ENCODE peak calls at places on chromosomes 5 and 9, in nine cellular contexts. F is sigmoid colon, X is Panc1, M is transverse colon, A is breast epithelium, H is HCT116, W is stomach, B is vagina, L is spleen. Y is an unnamed sample.
A peak's percentile ranks its signal among the peaks of the same experiment; 100 is the strongest.

GRCh38 chr9:81395301-81396054 is 293.9 kb downstream of the TLE1 start:
- DNase-seq in F (no peak), X (no peak), M (no peak), A (no peak), H (no peak), W (no peak), B (no peak), L (no peak), Y (no peak)

GRCh38 chr5:172106511-172107356 is 81.3 kb downstream of the STK10 start:
- DNase-seq in F (peak; percentile 78), X (peak; percentile 33), M (peak; percentile 55), A (no peak), H (no peak), W (peak; percentile 59), B (no peak), L (peak; percentile 89), Y (no peak)

GRCh38 chr5:17156463-17156862 is 61.0 kb upstream of the BASP1 start:
- DNase-seq in F (no peak), X (no peak), M (no peak), A (no peak), H (no peak), W (no peak), B (no peak), L (no peak), Y (no peak)

GRCh38 chr5:87368601-87369000 is 44.1 kb downstream of the CCNH start:
- DNase-seq in F (no peak), X (no peak), M (no peak), A (no peak), H (no peak), W (no peak), B (no peak), L (no peak), Y (no peak)

GRCh38 chr5:175663191-175664184 is 5.6 kb downstream of the HRH2 start:
- DNase-seq in F (no peak), X (no peak), M (no peak), A (no peak), H (no peak), W (peak; percentile 56), B (no peak), L (no peak), Y (no peak)

GRCh38 chr5:147530801-147531389 is 21.0 kb upstream of the DPYSL3 start:
- DNase-seq in F (no peak), X (no peak), M (no peak), A (no peak), H (no peak), W (no peak), B (no peak), L (no peak), Y (no peak)

GRCh38 chr9:75265525-75265972 is 177.2 kb downstream of the OSTF1 start:
- DNase-seq in F (no peak), X (peak; percentile 5), M (peak; percentile 54), A (no peak), H (peak; percentile 15), W (peak; percentile 38), B (no peak), L (no peak), Y (no peak)

GRCh38 chr5:172802013-172802584 is 31.1 kb upstream of the DUSP1 start:
- DNase-seq in F (no peak), X (no peak), M (no peak), A (no peak), H (no peak), W (no peak), B (no peak), L (no peak), Y (no peak)

DNA sequence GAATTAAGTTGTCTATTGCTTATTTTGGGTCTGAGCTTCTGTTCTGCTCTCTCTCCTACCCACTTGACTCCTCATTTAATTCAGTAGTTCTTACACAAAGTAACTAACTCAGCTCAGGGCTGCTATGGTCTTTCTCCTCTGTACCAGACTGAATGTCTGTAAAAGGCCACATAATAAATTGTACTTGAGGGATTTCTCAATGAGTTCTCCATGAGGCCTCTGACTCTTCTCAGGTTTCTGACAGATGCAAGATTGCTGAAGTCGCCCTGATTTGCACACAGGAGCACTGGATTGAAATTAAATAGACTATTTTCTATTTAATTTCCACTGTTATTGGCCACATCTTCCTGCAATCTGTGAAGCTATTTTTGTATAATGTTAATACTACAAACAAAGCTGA is 2.9 kb downstream of the IQGAP2 start:
- DNase-seq in F (no peak), X (no peak), M (no peak), A (no peak), H (no peak), W (no peak), B (no peak), L (no peak), Y (no peak)
- H3K4me1 ChIP-seq in F (peaks cover 9% of the 10 kb centered on the region), X (no peaks in the 10 kb centered on the region), M (no peaks in the 10 kb centered on the region), A (no peaks in the 10 kb centered on the region), H (peaks cover 5% of the 10 kb centered on the region), W (peaks cover 6% of the 10 kb centered on the region), B (peaks cover 17% of the 10 kb centered on the region), L (peaks cover 13% of the 10 kb centered on the region), Y (peaks cover 28% of the 10 kb centered on the region)

GRCh38 chr9:38622961-38623360 is 2.6 kb upstream of the ANKRD18A start:
- DNase-seq in F (no peak), X (no peak), M (no peak), A (no peak), H (no peak), W (no peak), B (no peak), L (no peak), Y (no peak)

GRCh38 chr9:38622083-38622674 is 1.8 kb upstream of the ANKRD18A start:
- DNase-seq in F (no peak), X (no peak), M (peak; percentile 30), A (no peak), H (no peak), W (no peak), B (no peak), L (peak; percentile 82), Y (peak; percentile 17)

GRCh38 chr9:38619556-38620447 is 594 bp downstream of the ANKRD18A start:
- DNase-seq in F (no peak), X (no peak), M (peak; percentile 46), A (no peak), H (no peak), W (no peak), B (no peak), L (peak; percentile 80), Y (no peak)

GRCh38 chr9:38621434-38622082 is 1.2 kb upstream of the ANKRD18A start:
- DNase-seq in F (peak; percentile 60), X (no peak), M (peak; percentile 40), A (no peak), H (no peak), W (peak; percentile 34), B (no peak), L (peak; percentile 86), Y (peak; percentile 91)

GRCh38 chr9:38620483-38621433 is at the start of gene ANKRD18A:
- DNase-seq in F (peak; percentile 72), X (peak; percentile 61), M (peak; percentile 90), A (peak; percentile 66), H (peak; percentile 83), W (peak; percentile 92), B (no peak), L (peak; percentile 90), Y (no peak)
- TF ChIP-seq POLR2AphosphoS5 in F (no peak), X (no peak), M (peak; percentile 16), A (no peak), H (peak; percentile 77), W (peak; percentile 37), B (no peak), L (no peak), Y (no peak)

GRCh38 chr5:95735436-95735835 is 4.3 kb downstream of the RHOBTB3 start:
- DNase-seq in F (no peak), X (no peak), M (no peak), A (no peak), H (no peak), W (no peak), B (no peak), L (no peak), Y (no peak)

GRCh38 chr5:95734156-95734555 is 3.0 kb downstream of the RHOBTB3 start:
- DNase-seq in F (no peak), X (no peak), M (no peak), A (no peak), H (no peak), W (no peak), B (no peak), L (no peak), Y (no peak)

GRCh38 chr5:95731571-95732554 is 727 bp downstream of the RHOBTB3 start:
- DNase-seq in F (peak; percentile 80), X (no peak), M (peak; percentile 56), A (no peak), H (no peak), W (peak; percentile 51), B (no peak), L (peak; percentile 89), Y (no peak)

GRCh38 chr5:95733100-95733499 is 2.0 kb downstream of the RHOBTB3 start:
- DNase-seq in F (no peak), X (no peak), M (no peak), A (no peak), H (no peak), W (no peak), B (no peak), L (no peak), Y (no peak)

GRCh38 chr5:95734916-95735315 is 3.8 kb downstream of the RHOBTB3 start:
- DNase-seq in F (no peak), X (no peak), M (no peak), A (no peak), H (no peak), W (no peak), B (no peak), L (no peak), Y (no peak)
- H3K4me1 ChIP-seq in F (peaks cover 31% of the 10 kb centered on the region), X (peaks cover 26% of the 10 kb centered on the region), M (no peaks in the 10 kb centered on the region), A (no peaks in the 10 kb centered on the region), H (peaks cover 13% of the 10 kb centered on the region), W (peaks cover 22% of the 10 kb centered on the region), B (peaks cover 12% of the 10 kb centered on the region), L (peaks cover 21% of the 10 kb centered on the region), Y (peaks cover 69% of the 10 kb centered on the region)

GRCh38 chr9:19156805-19157204 is 29.5 kb upstream of the PLIN2 start:
- DNase-seq in F (peak; percentile 68), X (no peak), M (no peak), A (no peak), H (no peak), W (no peak), B (no peak), L (peak; percentile 24), Y (no peak)

GRCh38 chr9:19156026-19156474 is 28.8 kb upstream of the PLIN2 start:
- DNase-seq in F (no peak), X (no peak), M (no peak), A (no peak), H (no peak), W (no peak), B (no peak), L (peak; percentile 43), Y (no peak)

GRCh38 chr9:19155106-19155999 is 28.1 kb upstream of the PLIN2 start:
- DNase-seq in F (no peak), X (no peak), M (no peak), A (no peak), H (no peak), W (no peak), B (no peak), L (peak; percentile 2), Y (no peak)

GRCh38 chr9:19151425-19152159 is 24.3 kb upstream of the PLIN2 start:
- DNase-seq in F (no peak), X (no peak), M (no peak), A (no peak), H (no peak), W (peak; percentile 30), B (no peak), L (no peak), Y (no peak)

GRCh38 chr9:19154135-19154612 is 26.9 kb upstream of the PLIN2 start:
- DNase-seq in F (peak; percentile 76), X (no peak), M (no peak), A (peak; percentile 46), H (no peak), W (no peak), B (peak; percentile 93), L (no peak), Y (no peak)
- TF ChIP-seq POLR2AphosphoS5 in F (no peak), X (no peak), M (no peak), A (peak; percentile 40), H (no peak), W (peak; percentile 43), B (peak; percentile 54), L (no peak), Y (peak; percentile 26)

Y was measured in esophagus muscularis mucosa.